ENCODE peak calls at places on chromosome 20, in seven cellular contexts. T is MM.1S, I is fibroblast of the aortic adventitia, Q is brain microvascular endothelial cell, Z is nephron progenitor cell, X is RWPE1, W is fibroblast of mammary gland. G is an unnamed sample.

GRCh38 chr20:50283922-50284810 is 93.5 kb downstream of the CEBPB start:
- DNase-seq in X (peak; percentile 84), Q (no peak), T (no peak), I (no peak), W (peak; percentile 67), Z (no peak), G (no peak)

GRCh38 chr20:15992564-15992963 is 580.7 kb downstream of the KIF16B start:
- DNase-seq in I (no peak), X (no peak), W (peak; percentile 7), Q (peak; percentile 30), Z (no peak), T (no peak), G (no peak)

GRCh38 chr20:44215125-44215524 is 4.6 kb upstream of the OSER1 start:
- DNase-seq in I (peak; percentile 77), Z (peak; percentile 72), T (peak; percentile 72), Q (peak; percentile 53), X (peak; percentile 72), W (peak; percentile 73), G (peak; percentile 80)

GRCh38 chr20:23011008-23011721 is 23.9 kb upstream of the SSTR4 start:
- DNase-seq in W (no peak), X (no peak), I (no peak), Q (no peak), T (no peak), Z (no peak), G (no peak)

GRCh38 chr20:34987288-34988175 is 31.9 kb downstream of the MYH7B start:
- DNase-seq in Q (no peak), T (no peak), W (no peak), I (no peak), X (no peak), Z (no peak), G (no peak)

GRCh38 chr20:48025061-48025515 is 239.8 kb upstream of the SULF2 start:
- DNase-seq in I (peak; percentile 76), Q (peak; percentile 77), T (peak; percentile 27), X (peak; percentile 72), Z (peak; percentile 31), W (peak; percentile 97), G (no peak)

GRCh38 chr20:7449269-7449668 is 491.0 kb downstream of the HAO1 start:
- DNase-seq in W (no peak), X (no peak), Z (no peak), T (no peak), I (no peak), Q (no peak), G (no peak)

GRCh38 chr20:23116301-23117089 is 30.4 kb upstream of the CD93 start:
- DNase-seq in W (peak; percentile 56), Q (no peak), X (no peak), I (peak; percentile 37), T (no peak), Z (no peak), G (peak; percentile 27)

GRCh38 chr20:36368869-36369268 is 62.7 kb downstream of the DLGAP4 start:
- DNase-seq in I (no peak), Q (no peak), X (no peak), Z (no peak), W (no peak), T (no peak), G (no peak)

GRCh38 chr20:47141350-47141921 is 215.1 kb downstream of the ZMYND8 start:
- DNase-seq in T (no peak), I (no peak), X (no peak), W (no peak), Z (no peak), Q (no peak), G (no peak)

GRCh38 chr20:47956261-47956995 is 171.1 kb upstream of the SULF2 start:
- DNase-seq in Q (peak; percentile 12), Z (no peak), X (no peak), T (no peak), W (peak; percentile 19), I (no peak), G (no peak)

GRCh38 chr20:54510546-54511129 is 35.2 kb downstream of the DOK5 start:
- DNase-seq in T (no peak), Q (no peak), W (no peak), I (peak; percentile 53), Z (peak; percentile 14), X (no peak), G (no peak)

GRCh38 chr20:57993738-57994431 is 234.6 kb downstream of the ANKRD60 start:
- DNase-seq in W (no peak), Q (no peak), T (no peak), X (no peak), I (no peak), Z (no peak), G (no peak)

GRCh38 chr20:23217023-23217422 is 130.9 kb upstream of the CD93 start:
- DNase-seq in I (no peak), Z (no peak), Q (no peak), T (no peak), X (no peak), W (no peak), G (no peak)

GRCh38 chr20:56458227-56458821 is 10.1 kb upstream of the RTF2 start:
- DNase-seq in Q (no peak), W (no peak), X (no peak), I (no peak), T (no peak), Z (no peak), G (no peak)

GRCh38 chr20:48620112-48620485 is 207.7 kb downstream of the PREX1 start:
- DNase-seq in X (no peak), Q (no peak), W (no peak), I (no peak), T (no peak), Z (no peak), G (no peak)

GRCh38 chr20:57894096-57894495 is 184.3 kb upstream of the PMEPA1 start:
- DNase-seq in Z (no peak), Q (no peak), W (no peak), X (no peak), I (no peak), T (no peak), G (no peak)

DNA sequence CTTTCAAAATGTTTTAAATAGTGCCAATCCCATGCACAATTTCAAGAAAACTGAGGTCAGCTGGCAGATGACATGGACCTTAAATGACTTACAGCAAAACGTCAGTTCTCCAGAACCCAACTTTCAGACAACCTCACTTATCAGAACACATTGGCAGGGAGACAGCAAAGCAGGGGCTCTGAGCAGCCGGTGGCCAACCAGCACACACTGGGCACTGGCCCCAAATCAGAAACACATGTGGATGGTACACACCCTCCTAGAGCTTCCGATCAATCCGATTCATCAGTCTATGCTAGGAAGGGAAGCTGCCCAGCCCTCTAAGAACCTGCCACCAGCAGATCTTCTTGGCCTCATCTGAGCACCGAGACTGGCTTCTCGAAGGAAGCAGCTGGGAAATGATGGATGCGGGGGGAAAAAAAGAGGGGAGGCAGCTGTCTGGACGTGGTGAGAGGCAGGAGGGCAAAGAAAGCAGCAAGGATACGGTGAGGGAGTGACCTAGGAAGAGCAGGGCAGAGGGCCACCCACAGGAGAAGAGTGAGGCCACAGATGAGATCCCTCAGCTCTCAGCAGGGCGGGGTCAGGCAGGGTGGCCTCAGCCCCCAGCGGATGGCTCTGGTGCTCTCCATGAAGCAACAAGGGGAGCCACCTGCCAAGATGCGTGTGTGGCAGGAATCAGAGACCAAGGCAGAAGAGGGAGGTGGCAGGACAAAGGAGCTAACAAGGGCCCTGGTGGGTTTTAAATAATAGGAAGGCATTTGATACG is 32.9 kb downstream of the TAF4 start:
- DNase-seq in Q (no peak), I (peak; percentile 65), Z (no peak), T (no peak), X (no peak), W (peak; percentile 45), G (no peak)
- TF ChIP-seq CTCF in Q (no peak), I (no peak), Z (no peak), T (no peak), X (no peak), W (no peak), G (no peak)

DNA sequence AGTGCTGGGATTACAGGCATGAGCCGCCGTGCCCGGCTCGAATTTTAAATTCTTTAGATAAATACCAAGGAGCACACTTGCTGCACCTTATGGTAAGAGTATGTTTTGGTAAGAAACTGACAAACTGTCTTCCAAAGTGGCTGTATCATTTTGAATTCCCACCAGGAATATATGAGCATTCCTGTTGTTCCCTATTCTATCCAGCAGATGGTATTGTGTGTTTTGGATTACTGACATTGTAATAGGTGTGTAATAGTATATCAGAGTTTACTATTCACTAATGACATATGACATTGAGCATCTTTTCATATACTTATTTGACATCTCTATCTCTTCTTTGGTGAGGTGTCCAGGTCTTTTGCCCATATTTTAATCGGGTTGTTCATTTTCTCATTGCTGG is 40.5 kb downstream of the TGM6 start:
- DNase-seq in I (peak; percentile 6), X (peak; percentile 33), T (no peak), Z (no peak), W (peak; percentile 14), Q (no peak), G (peak; percentile 10)
- TF ChIP-seq CTCF in I (peak; percentile 36), X (peak; percentile 59), T (no peak), Z (peak; percentile 17), W (peak; percentile 37), Q (no peak), G (peak; percentile 24)

GRCh38 chr20:25699914-25700313 is 3.3 kb upstream of the ZNF337 start:
- DNase-seq in Z (no peak), T (no peak), Q (no peak), I (peak; percentile 15), X (no peak), W (peak; percentile 41), G (no peak)

GRCh38 chr20:25697132-25697446 is 436 bp upstream of the ZNF337 start:
- DNase-seq in Z (no peak), T (no peak), X (no peak), W (no peak), Q (no peak), I (no peak), G (no peak)

GRCh38 chr20:25695532-25696383 is 895 bp downstream of the ZNF337 start:
- DNase-seq in Q (no peak), X (peak; percentile 16), Z (no peak), T (no peak), W (peak; percentile 11), I (peak; percentile 14), G (no peak)

GRCh38 chr20:25692499-25692898 is 4.2 kb downstream of the ZNF337 start:
- DNase-seq in Z (no peak), X (no peak), Q (no peak), W (peak; percentile 41), T (no peak), I (peak; percentile 50), G (no peak)

DNA sequence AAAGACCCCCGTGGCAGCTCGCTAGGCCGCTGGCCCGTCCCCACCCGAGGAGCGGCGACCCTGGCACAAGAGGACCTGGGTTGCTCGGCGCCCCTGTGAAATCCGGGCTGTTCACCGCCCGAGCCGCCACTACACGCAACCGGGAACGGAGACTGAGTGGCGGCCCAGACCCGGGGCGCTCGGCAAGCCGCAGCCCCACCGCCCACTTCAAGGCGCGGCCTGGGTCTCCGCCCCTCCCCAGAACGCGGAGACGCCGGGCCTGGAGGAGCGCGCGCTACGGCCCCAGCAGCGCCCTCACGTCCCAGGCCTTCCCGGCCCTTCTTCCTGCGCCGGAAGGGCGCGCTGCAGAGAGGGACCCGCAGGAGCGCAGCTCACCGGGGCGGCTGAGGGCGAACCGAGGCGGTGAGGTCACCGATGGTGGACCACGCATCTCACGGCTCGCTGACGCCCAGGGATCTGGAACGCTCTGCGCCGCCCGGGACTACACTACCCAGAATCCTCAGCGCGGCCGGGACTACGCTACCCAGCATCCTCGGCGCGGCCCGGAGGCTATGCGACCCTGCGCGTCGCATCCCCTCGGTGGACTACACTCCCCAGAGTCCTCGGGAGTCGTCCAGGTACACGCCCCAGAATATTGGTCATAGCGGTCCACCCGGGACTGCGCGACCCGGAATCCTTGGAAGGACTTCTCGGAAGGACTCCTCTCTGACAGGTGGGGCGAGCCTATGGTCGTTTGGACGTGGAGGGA is at the start of gene ZNF337:
- DNase-seq in T (peak; percentile 95), Q (peak; percentile 95), X (peak; percentile 96), I (peak; percentile 91), W (peak; percentile 92), Z (peak; percentile 97), G (peak; percentile 97)
- TF ChIP-seq CTCF in T (peak; percentile 14), Q (no peak), X (no peak), I (no peak), W (no peak), Z (no peak), G (peak; percentile 21)

GRCh38 chr20:52768649-52769048 is 203.5 kb upstream of the TSHZ2 start:
- DNase-seq in Q (no peak), Z (no peak), I (no peak), T (no peak), X (no peak), W (peak; percentile 1), G (no peak)
- TF ChIP-seq CTCF in Q (no peak), Z (no peak), I (no peak), T (no peak), X (no peak), W (no peak), G (no peak)